ENCODE peak calls at places on chromosomes 16 and 17, in nine cellular contexts. R is MM.1S, X is omental fat pad, W is coronary artery, Y is RWPE1, Q is heart right ventricle, N is lower lobe of right lung, T is cardiac fibroblast, S is PC-3. D is an unnamed sample.

GRCh38 chr16:84675423-84675822 is 24.4 kb upstream of the USP10 start:
- DNase-seq in R (no peak), X (no peak), W (no peak), Y (no peak), Q (no peak), N (no peak), T (no peak), S (no peak), D (no peak)

GRCh38 chr17:17940451-17940911 is 31.7 kb downstream of the TOM1L2 start:
- DNase-seq in R (no peak), X (no peak), W (no peak), Y (no peak), Q (no peak), N (no peak), T (peak), S (peak), D (no peak)

GRCh38 chr17:76196675-76197074 is 43.6 kb downstream of the RNF157 start:
- DNase-seq in R (no peak), X (no peak), W (no peak), Y (no peak), Q (peak), N (no peak), T (peak), S (no peak), D (no peak)

GRCh38 chr17:62309381-62309780 is 71.0 kb upstream of the EFCAB3 start:
- DNase-seq in R (no peak), X (no peak), W (no peak), Y (peak), Q (no peak), N (no peak), T (peak), S (no peak), D (no peak)

GRCh38 chr16:361341-361871 is 8.9 kb upstream of the AXIN1 start:
- DNase-seq in R (no peak), X (no peak), W (no peak), Y (no peak), Q (no peak), N (no peak), T (no peak), S (no peak), D (no peak)

GRCh38 chr16:81610936-81611335 is 166.3 kb downstream of the CMIP start:
- DNase-seq in R (no peak), X (no peak), W (no peak), Y (no peak), Q (no peak), N (no peak), T (no peak), S (no peak), D (no peak)

GRCh38 chr16:85162478-85163277 is 50.4 kb upstream of the CIBAR2 start:
- DNase-seq in R (no peak), X (no peak), W (peak), Y (no peak), Q (peak), N (no peak), T (peak), S (no peak), D (no peak)

GRCh38 chr16:77376358-77376757 is 58.5 kb downstream of the ADAMTS18 start:
- DNase-seq in R (no peak), X (no peak), W (no peak), Y (no peak), Q (no peak), N (no peak), T (no peak), S (no peak), D (peak)

GRCh38 chr17:34357398-34357797 is 1.1 kb downstream of the CCL13 start:
- DNase-seq in R (no peak), X (no peak), W (no peak), Y (no peak), Q (no peak), N (no peak), T (no peak), S (no peak), D (no peak)

GRCh38 chr16:77273-77806 is 685 bp upstream of the MPG start:
- DNase-seq in R (peak), X (no peak), W (no peak), Y (peak), Q (peak), N (peak), T (peak), S (peak), D (peak)

GRCh38 chr17:79974786-79975497 is 60.7 kb downstream of the TBC1D16 start:
- DNase-seq in R (no peak), X (no peak), W (peak), Y (no peak), Q (no peak), N (peak), T (no peak), S (no peak), D (no peak)

GRCh38 chr17:42386784-42387183 is 1.5 kb downstream of the STAT3 start:
- DNase-seq in R (no peak), X (no peak), W (no peak), Y (no peak), Q (no peak), N (no peak), T (no peak), S (no peak), D (no peak)

GRCh38 chr16:81456523-81457325 is 12.1 kb downstream of the CMIP start:
- DNase-seq in R (no peak), X (no peak), W (no peak), Y (no peak), Q (no peak), N (peak), T (no peak), S (no peak), D (no peak)

GRCh38 chr16:80622007-80622406 is 81.2 kb downstream of the DYNLRB2 start:
- DNase-seq in R (no peak), X (no peak), W (no peak), Y (no peak), Q (no peak), N (no peak), T (no peak), S (no peak), D (no peak)

GRCh38 chr16:55499281-55499680 is 9.6 kb upstream of the LPCAT2 start:
- DNase-seq in R (no peak), X (no peak), W (no peak), Y (no peak), Q (no peak), N (no peak), T (no peak), S (no peak), D (no peak)

GRCh38 chr17:51161541-51161940 is 4.7 kb upstream of the NME2 start:
- DNase-seq in R (no peak), X (no peak), W (no peak), Y (no peak), Q (no peak), N (no peak), T (no peak), S (no peak), D (no peak)

GRCh38 chr16:52294660-52295059 is 252.3 kb downstream of the TOX3 start:
- DNase-seq in R (no peak), X (no peak), W (no peak), Y (no peak), Q (no peak), N (no peak), T (no peak), S (no peak), D (no peak)
- TF ChIP-seq CTCF in R (no peak), X (no peak), W (no peak), Y (no peak), Q (no peak), N (no peak), T (no peak), S (no peak), D (no peak)

GRCh38 chr16:86517652-86518258 is 7.4 kb downstream of the FOXF1 start:
- DNase-seq in R (peak), X (no peak), W (no peak), Y (peak), Q (peak), N (no peak), T (peak), S (peak), D (peak)
- TF ChIP-seq CTCF in R (peak), X (no peak), W (peak), Y (peak), Q (peak), N (peak), T (peak), S (peak), D (peak)

DNA sequence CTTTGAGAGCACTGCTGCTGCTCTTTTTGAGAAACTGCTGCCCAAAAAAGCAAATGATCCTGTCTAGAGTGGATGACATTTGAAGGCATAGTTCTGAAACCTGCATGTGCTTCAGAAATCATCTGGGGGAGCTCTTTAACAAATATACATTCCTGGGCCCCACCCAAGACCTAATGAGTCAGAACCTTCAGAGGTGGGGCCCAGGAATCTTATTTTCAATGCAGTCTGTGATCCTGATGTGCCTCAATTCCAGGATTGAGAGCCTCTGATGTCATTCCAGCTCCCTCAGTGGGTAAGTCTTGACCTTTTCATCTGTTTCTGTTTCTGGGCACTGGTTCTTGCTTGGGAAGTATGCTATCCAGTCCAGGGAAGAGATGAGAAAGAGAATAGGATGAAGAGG is 42.3 kb downstream of the HNF1B start:
- DNase-seq in R (peak), X (no peak), W (no peak), Y (peak), Q (no peak), N (no peak), T (peak), S (peak), D (no peak)
- TF ChIP-seq CTCF in R (no peak), X (no peak), W (no peak), Y (no peak), Q (no peak), N (no peak), T (no peak), S (peak), D (no peak)

GRCh38 chr17:28725166-28725659 is 820 bp downstream of the TLCD1 start:
- DNase-seq in R (peak), X (no peak), W (no peak), Y (no peak), Q (no peak), N (no peak), T (peak), S (peak), D (peak)
- TF ChIP-seq CTCF in R (no peak), X (no peak), W (no peak), Y (no peak), Q (no peak), N (no peak), T (no peak), S (no peak), D (no peak)

DNA sequence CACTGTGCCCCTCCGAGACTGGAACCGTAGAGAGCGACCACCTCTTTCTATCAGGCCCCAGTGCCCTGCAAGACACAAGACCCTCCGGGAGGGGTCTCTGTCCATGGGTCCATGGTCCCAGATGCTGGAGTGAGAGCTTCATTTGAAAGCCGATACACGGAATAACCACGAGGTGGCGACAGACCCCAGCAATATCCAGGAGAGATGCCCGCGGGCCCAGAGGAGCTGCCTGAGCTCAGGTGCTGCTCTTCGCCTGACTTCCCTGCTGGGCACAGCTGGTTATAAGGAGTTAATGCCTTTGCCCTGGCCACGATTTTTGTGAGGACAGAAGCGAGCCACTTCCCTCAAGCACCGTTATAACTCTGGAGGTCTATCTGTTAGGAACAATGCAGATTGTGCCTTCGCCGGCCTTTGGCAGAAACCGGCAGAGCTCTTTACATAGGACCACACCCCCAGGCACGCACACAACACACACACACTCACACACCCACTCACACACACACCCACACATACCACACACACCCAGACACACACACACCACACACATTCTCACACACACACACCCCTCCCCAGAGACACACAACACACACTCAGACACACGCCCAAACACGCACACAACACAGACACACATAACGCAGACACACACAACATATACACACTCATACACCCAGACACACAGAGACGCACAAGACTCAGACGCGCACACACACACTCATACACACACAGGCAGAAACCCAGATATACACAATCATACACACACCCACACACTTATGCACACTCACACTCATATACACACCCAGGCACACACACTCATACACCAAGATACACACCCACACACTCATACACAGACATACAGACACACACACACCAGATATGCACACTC is 436.4 kb downstream of the SOX9 start:
- DNase-seq in R (peak), X (no peak), W (no peak), Y (peak), Q (peak), N (peak), T (peak), S (peak), D (peak)
- TF ChIP-seq CTCF in R (peak), X (no peak), W (peak), Y (peak), Q (peak), N (peak), T (peak), S (peak), D (peak)

DNA sequence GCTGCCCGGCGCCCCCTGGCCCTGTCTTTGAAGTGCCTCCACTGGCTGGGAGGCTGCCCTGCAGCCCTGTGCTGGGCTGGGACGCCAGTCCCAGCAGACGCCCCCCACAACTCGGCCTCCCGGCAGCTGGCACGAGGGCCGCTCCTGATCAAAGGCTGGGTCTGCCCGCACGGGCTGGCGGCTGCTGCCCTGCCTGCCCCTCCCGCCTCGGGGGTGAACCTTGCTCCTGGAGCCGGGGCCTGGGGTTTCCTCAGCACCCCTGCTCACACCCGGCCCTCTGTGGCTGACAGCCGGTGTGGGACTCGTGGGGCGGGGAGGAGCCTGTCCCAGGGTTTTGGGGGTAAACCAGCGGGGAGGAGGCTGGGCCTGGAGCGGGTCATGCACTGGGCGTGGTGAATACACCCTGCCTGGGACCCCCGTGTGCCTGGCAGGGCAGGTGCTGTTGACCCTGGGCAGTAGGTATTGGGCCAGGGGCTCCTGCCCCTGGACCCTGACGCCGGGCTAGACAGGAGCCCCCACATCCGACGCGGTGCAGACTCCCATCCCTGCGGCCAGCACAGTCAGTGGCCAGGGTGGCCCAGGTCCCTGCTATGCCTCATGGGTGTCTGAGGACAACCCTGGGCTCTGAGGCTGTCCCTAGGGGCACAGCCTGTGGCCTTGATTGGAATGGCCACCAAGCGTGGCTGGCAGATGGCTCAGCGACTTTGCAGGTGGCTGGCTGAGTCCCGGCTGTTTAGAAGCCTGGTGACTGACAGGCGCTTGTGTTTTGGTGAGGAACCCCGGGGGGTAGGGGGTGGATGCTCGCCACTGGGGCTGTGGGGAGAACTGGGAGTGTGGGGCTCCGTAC is 21.7 kb downstream of the CENPX start:
- DNase-seq in R (no peak), X (no peak), W (no peak), Y (no peak), Q (no peak), N (no peak), T (no peak), S (no peak), D (no peak)
- TF ChIP-seq CTCF in R (no peak), X (no peak), W (no peak), Y (no peak), Q (no peak), N (no peak), T (no peak), S (no peak), D (no peak)

GRCh38 chr17:69677130-69677529 is 262.6 kb downstream of the MAP2K6 start:
- DNase-seq in R (no peak), X (no peak), W (no peak), Y (no peak), Q (no peak), N (no peak), T (no peak), S (peak), D (no peak)
- TF ChIP-seq CTCF in R (no peak), X (no peak), W (no peak), Y (no peak), Q (no peak), N (no peak), T (no peak), S (peak), D (no peak)

GRCh38 chr17:16872836-16873653 is 98.9 kb downstream of the TNFRSF13B start:
- DNase-seq in R (peak), X (no peak), W (peak), Y (peak), Q (no peak), N (no peak), T (peak), S (peak), D (peak)
- TF ChIP-seq CTCF in R (peak), X (no peak), W (no peak), Y (peak), Q (peak), N (peak), T (peak), S (peak), D (peak)